ENCODE peak calls at places on chromosome 16, in eight cellular contexts. One of them, this sample, is unnamed.

GRCh38 chr16:89667633-89668032 is 10.0 kb downstream of the SPATA33 start:
- DNase-seq in globus pallidus: no peak
- DNase-seq in putamen: no peak
- DNase-seq in HTR-8/SVneo: no peak
- DNase-seq in T47D: no peak
- DNase-seq in midbrain: no peak
- DNase-seq in germinal center: no peak
- DNase-seq in CD8-positive, alpha-beta T cell: no peak
- DNase-seq in this sample: no peak

GRCh38 chr16:50741225-50741807 is 570 bp upstream of the CYLD start:
- DNase-seq in globus pallidus: no peak
- DNase-seq in putamen: no peak
- DNase-seq in HTR-8/SVneo: no peak
- DNase-seq in T47D: peak
- DNase-seq in midbrain: no peak
- DNase-seq in germinal center: no peak
- DNase-seq in CD8-positive, alpha-beta T cell: no peak
- DNase-seq in this sample: no peak

GRCh38 chr16:15855704-15856003 is 1.2 kb downstream of the MYH11 start:
- DNase-seq in globus pallidus: no peak
- DNase-seq in putamen: no peak
- DNase-seq in HTR-8/SVneo: no peak
- DNase-seq in T47D: no peak
- DNase-seq in midbrain: no peak
- DNase-seq in germinal center: peak
- DNase-seq in CD8-positive, alpha-beta T cell: no peak
- DNase-seq in this sample: no peak

GRCh38 chr16:11101695-11102522 is 154.1 kb downstream of the SOCS1 start:
- DNase-seq in globus pallidus: no peak
- DNase-seq in putamen: no peak
- DNase-seq in HTR-8/SVneo: no peak
- DNase-seq in T47D: no peak
- DNase-seq in midbrain: no peak
- DNase-seq in germinal center: no peak
- DNase-seq in CD8-positive, alpha-beta T cell: no peak
- DNase-seq in this sample: no peak

GRCh38 chr16:77723108-77723514 is 797 bp downstream of the NUDT7 start:
- DNase-seq in globus pallidus: peak
- DNase-seq in putamen: peak
- DNase-seq in HTR-8/SVneo: peak
- DNase-seq in T47D: no peak
- DNase-seq in midbrain: peak
- DNase-seq in germinal center: no peak
- DNase-seq in CD8-positive, alpha-beta T cell: no peak
- DNase-seq in this sample: no peak

GRCh38 chr16:69399361-69399760 is 13.6 kb upstream of the TERF2 start:
- DNase-seq in globus pallidus: no peak
- DNase-seq in putamen: no peak
- DNase-seq in HTR-8/SVneo: no peak
- DNase-seq in T47D: no peak
- DNase-seq in midbrain: no peak
- DNase-seq in germinal center: no peak
- DNase-seq in CD8-positive, alpha-beta T cell: no peak
- DNase-seq in this sample: no peak

GRCh38 chr16:73214825-73215481 is 167.0 kb upstream of the ZFHX3 start:
- DNase-seq in globus pallidus: no peak
- DNase-seq in putamen: no peak
- DNase-seq in HTR-8/SVneo: no peak
- DNase-seq in T47D: no peak
- DNase-seq in midbrain: no peak
- DNase-seq in germinal center: no peak
- DNase-seq in CD8-positive, alpha-beta T cell: no peak
- DNase-seq in this sample: no peak

GRCh38 chr16:29877266-29877961 is 14.4 kb upstream of the CDIPT start:
- DNase-seq in globus pallidus: no peak
- DNase-seq in putamen: no peak
- DNase-seq in HTR-8/SVneo: no peak
- DNase-seq in T47D: peak
- DNase-seq in midbrain: no peak
- DNase-seq in germinal center: peak
- DNase-seq in CD8-positive, alpha-beta T cell: peak
- DNase-seq in this sample: peak

GRCh38 chr16:57039148-57039812 is 49.9 kb downstream of the NLRC5 start:
- DNase-seq in globus pallidus: no peak
- DNase-seq in putamen: no peak
- DNase-seq in HTR-8/SVneo: no peak
- DNase-seq in T47D: no peak
- DNase-seq in midbrain: no peak
- DNase-seq in germinal center: peak
- DNase-seq in CD8-positive, alpha-beta T cell: peak
- DNase-seq in this sample: no peak

GRCh38 chr16:1466968-1467521 is 7.8 kb downstream of the CLCN7 start:
- DNase-seq in globus pallidus: no peak
- DNase-seq in putamen: no peak
- DNase-seq in HTR-8/SVneo: no peak
- DNase-seq in T47D: no peak
- DNase-seq in midbrain: no peak
- DNase-seq in germinal center: no peak
- DNase-seq in CD8-positive, alpha-beta T cell: no peak
- DNase-seq in this sample: no peak

GRCh38 chr16:81860310-81860709 is 81.2 kb downstream of the PLCG2 start:
- DNase-seq in globus pallidus: no peak
- DNase-seq in putamen: no peak
- DNase-seq in HTR-8/SVneo: no peak
- DNase-seq in T47D: no peak
- DNase-seq in midbrain: no peak
- DNase-seq in germinal center: no peak
- DNase-seq in CD8-positive, alpha-beta T cell: no peak
- DNase-seq in this sample: no peak

GRCh38 chr16:77603656-77604055 is 118.7 kb upstream of the NUDT7 start:
- DNase-seq in globus pallidus: no peak
- DNase-seq in putamen: no peak
- DNase-seq in HTR-8/SVneo: no peak
- DNase-seq in T47D: peak
- DNase-seq in midbrain: no peak
- DNase-seq in germinal center: no peak
- DNase-seq in CD8-positive, alpha-beta T cell: no peak
- DNase-seq in this sample: no peak